ENCODE peak calls at places on chromosome 13, in five cellular contexts. R is T-helper 1 cell; U is osteoblast; E is H9; F is stimulated activated CD8-positive, alpha-beta memory T cell treated with anti-CD3 and anti-CD28 coated beads, Interleukin-4, amount 100 ng/mL, for 1 hour. X is an unnamed sample.

GRCh38 chr13:43489168-43489730 is 297.5 kb downstream of the ENOX1 start:
- DNase-seq in F (no peak), E (no peak), R (no peak), U (no peak), X (no peak)

GRCh38 chr13:94329754-94330551 is 149.5 kb downstream of the DCT start:
- DNase-seq in E (no peak), R (no peak), F (no peak), U (peak), X (no peak)

GRCh38 chr13:73593199-73593765 is 534.5 kb downstream of the KLF5 start:
- DNase-seq in R (no peak), E (no peak), U (no peak), F (no peak), X (no peak)

GRCh38 chr13:45778897-45779296 is 72.7 kb downstream of the SIAH3 start:
- DNase-seq in R (no peak), U (no peak), F (no peak), E (no peak), X (no peak)

GRCh38 chr13:50457430-50458393 is 385.8 kb downstream of the DLEU7 start:
- DNase-seq in F (no peak), U (no peak), E (no peak), R (no peak), X (peak)

GRCh38 chr13:43397110-43397509 is 373.7 kb downstream of the DNAJC15 start:
- DNase-seq in F (no peak), U (no peak), R (no peak), E (no peak), X (no peak)

GRCh38 chr13:111202149-111202548 is 87.0 kb downstream of the ARHGEF7 start:
- DNase-seq in U (no peak), R (no peak), F (no peak), E (no peak), X (no peak)

GRCh38 chr13:31625115-31625514 is 114.2 kb upstream of the RXFP2 start:
- DNase-seq in F (no peak), E (no peak), R (no peak), U (peak), X (no peak)

GRCh38 chr13:99335603-99336002 is 28.4 kb upstream of the GPR183 start:
- DNase-seq in U (no peak), F (no peak), E (no peak), R (no peak), X (peak)

GRCh38 chr13:108269601-108270328 is at the start of gene TNFSF13B:
- DNase-seq in U (peak), F (no peak), R (peak), E (peak), X (peak)

X was measured in HL-60.